ENCODE peak calls at places on chromosome 13, in ten cellular contexts. One of them, this sample, is unnamed.

GRCh38 chr13:21988624-21989023 is 317.8 kb downstream of the FGF9 start:
- DNase-seq in uterus: no peak
- DNase-seq in cardiac fibroblast: no peak
- DNase-seq in neural crest cell: no peak
- DNase-seq in Calu3: no peak
- DNase-seq in A549: no peak
- DNase-seq in BJ: no peak
- DNase-seq in brain microvascular endothelial cell: no peak
- DNase-seq in HFF-Myc: no peak
- DNase-seq in fibroblast of lung: no peak
- DNase-seq in this sample: no peak

GRCh38 chr13:30857636-30858035 is 48.4 kb upstream of the MEDAG start:
- DNase-seq in neural crest cell: no peak
- DNase-seq in HFF-Myc: no peak
- DNase-seq in fibroblast of lung: no peak
- DNase-seq in BJ: no peak
- DNase-seq in cardiac fibroblast: no peak
- DNase-seq in Calu3: no peak
- DNase-seq in uterus: no peak
- DNase-seq in A549: no peak
- DNase-seq in brain microvascular endothelial cell: no peak
- DNase-seq in this sample: no peak

GRCh38 chr13:46909037-46909436 is 12.2 kb upstream of the HTR2A start:
- DNase-seq in brain microvascular endothelial cell: no peak
- DNase-seq in Calu3: no peak
- DNase-seq in fibroblast of lung: no peak
- DNase-seq in cardiac fibroblast: no peak
- DNase-seq in HFF-Myc: no peak
- DNase-seq in BJ: no peak
- DNase-seq in uterus: no peak
- DNase-seq in A549: no peak
- DNase-seq in neural crest cell: no peak
- DNase-seq in this sample: no peak

GRCh38 chr13:22049384-22049783 is 378.5 kb downstream of the FGF9 start:
- DNase-seq in cardiac fibroblast: no peak
- DNase-seq in fibroblast of lung: peak
- DNase-seq in neural crest cell: no peak
- DNase-seq in brain microvascular endothelial cell: no peak
- DNase-seq in Calu3: no peak
- DNase-seq in A549: no peak
- DNase-seq in BJ: peak
- DNase-seq in uterus: no peak
- DNase-seq in HFF-Myc: no peak
- DNase-seq in this sample: no peak

GRCh38 chr13:38582133-38582532 is 104.7 kb upstream of the FREM2 start:
- DNase-seq in uterus: no peak
- DNase-seq in HFF-Myc: no peak
- DNase-seq in A549: peak
- DNase-seq in brain microvascular endothelial cell: peak
- DNase-seq in fibroblast of lung: peak
- DNase-seq in neural crest cell: peak
- DNase-seq in cardiac fibroblast: peak
- DNase-seq in BJ: peak
- DNase-seq in Calu3: peak
- DNase-seq in this sample: peak

GRCh38 chr13:44819245-44819644 is 170.0 kb downstream of the NUFIP1 start:
- DNase-seq in fibroblast of lung: peak
- DNase-seq in uterus: no peak
- DNase-seq in HFF-Myc: peak
- DNase-seq in cardiac fibroblast: peak
- DNase-seq in brain microvascular endothelial cell: peak
- DNase-seq in neural crest cell: no peak
- DNase-seq in Calu3: peak
- DNase-seq in BJ: no peak
- DNase-seq in A549: peak
- DNase-seq in this sample: peak

GRCh38 chr13:28678809-28679208 is 19.9 kb downstream of the POMP start:
- DNase-seq in cardiac fibroblast: no peak
- DNase-seq in fibroblast of lung: peak
- DNase-seq in BJ: no peak
- DNase-seq in uterus: no peak
- DNase-seq in brain microvascular endothelial cell: no peak
- DNase-seq in A549: no peak
- DNase-seq in HFF-Myc: no peak
- DNase-seq in neural crest cell: no peak
- DNase-seq in Calu3: no peak
- DNase-seq in this sample: no peak

GRCh38 chr13:46382224-46382623 is 4.8 kb downstream of the RUBCNL start:
- DNase-seq in neural crest cell: no peak
- DNase-seq in fibroblast of lung: no peak
- DNase-seq in cardiac fibroblast: no peak
- DNase-seq in HFF-Myc: no peak
- DNase-seq in Calu3: no peak
- DNase-seq in brain microvascular endothelial cell: no peak
- DNase-seq in uterus: no peak
- DNase-seq in A549: no peak
- DNase-seq in BJ: no peak
- DNase-seq in this sample: no peak

GRCh38 chr13:29548722-29549446 is 46.6 kb downstream of the SLC7A1 start:
- DNase-seq in uterus: no peak
- DNase-seq in fibroblast of lung: no peak
- DNase-seq in HFF-Myc: no peak
- DNase-seq in cardiac fibroblast: peak
- DNase-seq in neural crest cell: no peak
- DNase-seq in Calu3: peak
- DNase-seq in A549: no peak
- DNase-seq in BJ: no peak
- DNase-seq in brain microvascular endothelial cell: peak
- DNase-seq in this sample: no peak

GRCh38 chr13:31824705-31825512 is 85.6 kb downstream of the RXFP2 start:
- DNase-seq in uterus: no peak
- DNase-seq in Calu3: no peak
- DNase-seq in brain microvascular endothelial cell: peak
- DNase-seq in cardiac fibroblast: peak
- DNase-seq in A549: no peak
- DNase-seq in HFF-Myc: no peak
- DNase-seq in neural crest cell: no peak
- DNase-seq in BJ: no peak
- DNase-seq in fibroblast of lung: peak
- DNase-seq in this sample: peak

GRCh38 chr13:108629353-108629752 is at the start of gene MYO16:
- DNase-seq in fibroblast of lung: no peak
- DNase-seq in Calu3: no peak
- DNase-seq in BJ: no peak
- DNase-seq in A549: no peak
- DNase-seq in uterus: no peak
- DNase-seq in cardiac fibroblast: no peak
- DNase-seq in brain microvascular endothelial cell: no peak
- DNase-seq in neural crest cell: no peak
- DNase-seq in HFF-Myc: no peak
- DNase-seq in this sample: no peak

GRCh38 chr13:48783181-48783630 is 129.5 kb downstream of the CYSLTR2 start:
- DNase-seq in BJ: peak
- DNase-seq in cardiac fibroblast: peak
- DNase-seq in uterus: peak
- DNase-seq in brain microvascular endothelial cell: peak
- DNase-seq in HFF-Myc: peak
- DNase-seq in fibroblast of lung: peak
- DNase-seq in A549: peak
- DNase-seq in Calu3: peak
- DNase-seq in neural crest cell: no peak
- DNase-seq in this sample: peak

GRCh38 chr13:79782541-79783216 is 301.7 kb downstream of the NDFIP2 start:
- DNase-seq in brain microvascular endothelial cell: peak
- DNase-seq in HFF-Myc: no peak
- DNase-seq in fibroblast of lung: peak
- DNase-seq in cardiac fibroblast: peak
- DNase-seq in neural crest cell: peak
- DNase-seq in Calu3: peak
- DNase-seq in uterus: no peak
- DNase-seq in BJ: no peak
- DNase-seq in A549: no peak
- DNase-seq in this sample: no peak

GRCh38 chr13:45931211-45931610 is 79.7 kb upstream of the SIAH3 start:
- DNase-seq in BJ: no peak
- DNase-seq in A549: no peak
- DNase-seq in cardiac fibroblast: no peak
- DNase-seq in uterus: no peak
- DNase-seq in fibroblast of lung: no peak
- DNase-seq in HFF-Myc: no peak
- DNase-seq in Calu3: no peak
- DNase-seq in neural crest cell: no peak
- DNase-seq in brain microvascular endothelial cell: no peak
- DNase-seq in this sample: no peak

GRCh38 chr13:44969858-44970484 is 19.3 kb downstream of the NUFIP1 start:
- DNase-seq in BJ: no peak
- DNase-seq in brain microvascular endothelial cell: peak
- DNase-seq in A549: peak
- DNase-seq in uterus: no peak
- DNase-seq in cardiac fibroblast: peak
- DNase-seq in neural crest cell: no peak
- DNase-seq in fibroblast of lung: peak
- DNase-seq in Calu3: no peak
- DNase-seq in HFF-Myc: peak
- DNase-seq in this sample: peak

GRCh38 chr13:44098559-44098958 is 218.9 kb downstream of the LACC1 start:
- DNase-seq in HFF-Myc: no peak
- DNase-seq in neural crest cell: no peak
- DNase-seq in fibroblast of lung: no peak
- DNase-seq in cardiac fibroblast: no peak
- DNase-seq in A549: no peak
- DNase-seq in brain microvascular endothelial cell: no peak
- DNase-seq in BJ: no peak
- DNase-seq in uterus: no peak
- DNase-seq in Calu3: no peak
- DNase-seq in this sample: no peak

GRCh38 chr13:47175172-47175806 is 278.4 kb upstream of the HTR2A start:
- DNase-seq in brain microvascular endothelial cell: peak
- DNase-seq in HFF-Myc: peak
- DNase-seq in A549: no peak
- DNase-seq in cardiac fibroblast: peak
- DNase-seq in neural crest cell: no peak
- DNase-seq in fibroblast of lung: peak
- DNase-seq in Calu3: no peak
- DNase-seq in BJ: peak
- DNase-seq in uterus: no peak
- DNase-seq in this sample: peak

GRCh38 chr13:46523972-46524737 is 28.8 kb upstream of the LRCH1 start:
- DNase-seq in Calu3: no peak
- DNase-seq in BJ: no peak
- DNase-seq in brain microvascular endothelial cell: no peak
- DNase-seq in A549: no peak
- DNase-seq in neural crest cell: no peak
- DNase-seq in HFF-Myc: no peak
- DNase-seq in fibroblast of lung: peak
- DNase-seq in cardiac fibroblast: peak
- DNase-seq in uterus: no peak
- DNase-seq in this sample: no peak

GRCh38 chr13:93984876-93985275 is 494.6 kb downstream of the DCT start:
- DNase-seq in A549: no peak
- DNase-seq in HFF-Myc: no peak
- DNase-seq in Calu3: no peak
- DNase-seq in uterus: no peak
- DNase-seq in fibroblast of lung: no peak
- DNase-seq in brain microvascular endothelial cell: no peak
- DNase-seq in cardiac fibroblast: no peak
- DNase-seq in BJ: no peak
- DNase-seq in neural crest cell: no peak
- DNase-seq in this sample: no peak

DNA sequence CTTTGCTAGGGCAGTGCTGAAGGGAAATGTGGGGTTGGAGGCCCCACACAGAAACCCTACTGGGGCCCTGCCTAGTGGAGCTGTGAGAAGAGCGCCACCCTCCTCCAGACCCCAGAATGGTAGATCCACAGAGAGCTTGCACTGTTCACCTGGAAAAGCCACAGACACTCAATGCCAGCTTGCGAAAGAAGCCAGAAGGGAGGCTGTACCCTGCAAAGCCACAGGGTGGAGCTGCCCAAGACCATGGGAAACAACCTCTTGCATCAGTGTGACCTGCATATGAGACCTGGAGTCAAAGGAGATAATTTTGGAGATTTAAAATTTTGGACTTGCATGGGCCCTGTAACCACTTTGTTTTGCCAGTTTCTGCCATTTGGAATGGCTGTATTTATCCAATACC is 615.4 kb upstream of the MIR17HG start:
- DNase-seq in neural crest cell: no peak
- DNase-seq in A549: peak
- DNase-seq in brain microvascular endothelial cell: no peak
- DNase-seq in cardiac fibroblast: no peak
- DNase-seq in Calu3: no peak
- DNase-seq in BJ: no peak
- DNase-seq in HFF-Myc: no peak
- DNase-seq in fibroblast of lung: no peak
- DNase-seq in uterus: no peak
- DNase-seq in this sample: peak
- TF ChIP-seq CTCF in neural crest cell: no peak
- TF ChIP-seq CTCF in A549: no peak
- TF ChIP-seq CTCF in brain microvascular endothelial cell: peak
- TF ChIP-seq CTCF in cardiac fibroblast: no peak
- TF ChIP-seq CTCF in Calu3: no peak
- TF ChIP-seq CTCF in BJ: no peak
- TF ChIP-seq CTCF in HFF-Myc: no peak
- TF ChIP-seq CTCF in fibroblast of lung: no peak
- TF ChIP-seq CTCF in uterus: no peak
- TF ChIP-seq CTCF in this sample: no peak

GRCh38 chr13:91348906-91349435 is 1.5 kb downstream of the MIR17HG start:
- DNase-seq in brain microvascular endothelial cell: peak
- DNase-seq in fibroblast of lung: peak
- DNase-seq in neural crest cell: peak
- DNase-seq in uterus: peak
- DNase-seq in A549: peak
- DNase-seq in Calu3: peak
- DNase-seq in HFF-Myc: peak
- DNase-seq in cardiac fibroblast: peak
- DNase-seq in BJ: peak
- DNase-seq in this sample: peak
- TF ChIP-seq CTCF in brain microvascular endothelial cell: peak
- TF ChIP-seq CTCF in fibroblast of lung: peak
- TF ChIP-seq CTCF in neural crest cell: peak
- TF ChIP-seq CTCF in uterus: peak
- TF ChIP-seq CTCF in A549: peak
- TF ChIP-seq CTCF in Calu3: peak
- TF ChIP-seq CTCF in HFF-Myc: peak
- TF ChIP-seq CTCF in cardiac fibroblast: peak
- TF ChIP-seq CTCF in BJ: peak
- TF ChIP-seq CTCF in this sample: peak

GRCh38 chr13:110505594-110505993 is 55.9 kb downstream of the RAB20 start:
- DNase-seq in BJ: no peak
- DNase-seq in Calu3: no peak
- DNase-seq in neural crest cell: no peak
- DNase-seq in uterus: no peak
- DNase-seq in fibroblast of lung: no peak
- DNase-seq in brain microvascular endothelial cell: no peak
- DNase-seq in cardiac fibroblast: no peak
- DNase-seq in HFF-Myc: no peak
- DNase-seq in A549: no peak
- DNase-seq in this sample: no peak
- TF ChIP-seq CTCF in BJ: no peak
- TF ChIP-seq CTCF in Calu3: no peak
- TF ChIP-seq CTCF in neural crest cell: no peak
- TF ChIP-seq CTCF in uterus: no peak
- TF ChIP-seq CTCF in fibroblast of lung: no peak
- TF ChIP-seq CTCF in brain microvascular endothelial cell: no peak
- TF ChIP-seq CTCF in cardiac fibroblast: no peak
- TF ChIP-seq CTCF in HFF-Myc: no peak
- TF ChIP-seq CTCF in A549: no peak
- TF ChIP-seq CTCF in this sample: no peak

GRCh38 chr13:71285700-71286099 is 581.3 kb downstream of the DACH1 start:
- DNase-seq in neural crest cell: no peak
- DNase-seq in Calu3: peak
- DNase-seq in uterus: no peak
- DNase-seq in HFF-Myc: no peak
- DNase-seq in A549: no peak
- DNase-seq in cardiac fibroblast: peak
- DNase-seq in fibroblast of lung: no peak
- DNase-seq in brain microvascular endothelial cell: no peak
- DNase-seq in BJ: no peak
- DNase-seq in this sample: no peak
- TF ChIP-seq CTCF in neural crest cell: no peak
- TF ChIP-seq CTCF in Calu3: no peak
- TF ChIP-seq CTCF in uterus: no peak
- TF ChIP-seq CTCF in HFF-Myc: peak
- TF ChIP-seq CTCF in A549: no peak
- TF ChIP-seq CTCF in cardiac fibroblast: no peak
- TF ChIP-seq CTCF in fibroblast of lung: peak
- TF ChIP-seq CTCF in brain microvascular endothelial cell: peak
- TF ChIP-seq CTCF in BJ: no peak
- TF ChIP-seq CTCF in this sample: no peak

This sample was measured in MCF 10A.